ENCODE peak calls at places on chromosomes 4 and X, in six cellular contexts. N is Calu3; T is NCI-H526; M is activated CD4-positive, alpha-beta T cell treated with anti-CD3 and anti-CD28 coated beads, Interleukin-2, amount 10 ng/mL, durations not matched to agents 7 days and 5 days; U is choroid plexus epithelial cell; L is smooth muscle cell of the brain vasculature. I is an unnamed sample.

GRCh38 chr4:105989411-105990242 is 94.4 kb downstream of the NPNT start:
- DNase-seq in N (no peak), T (no peak), M (no peak), U (no peak), L (no peak), I (peak; percentile 41)

GRCh38 chr4:187393546-187394344 is 601.8 kb upstream of the ZFP42 start:
- DNase-seq in N (no peak), T (no peak), M (no peak), U (peak; percentile 7), L (no peak), I (no peak)

GRCh38 chr4:127379499-127379898 is 253.3 kb upstream of the INTU start:
- DNase-seq in N (no peak), T (no peak), M (no peak), U (no peak), L (no peak), I (no peak)

GRCh38 chr4:167234388-167234881 is at the start of gene SPOCK3:
- DNase-seq in N (peak; percentile 24), T (peak; percentile 81), M (peak; percentile 6), U (peak; percentile 37), L (no peak), I (no peak)

GRCh38 chr4:143599827-143600226 is 86.3 kb downstream of the SMARCA5 start:
- DNase-seq in N (no peak), T (no peak), M (no peak), U (no peak), L (no peak), I (no peak)

GRCh38 chr4:77473509-77473908 is 132.1 kb upstream of the CXCL13 start:
- DNase-seq in N (peak; percentile 6), T (peak; percentile 6), M (no peak), U (peak; percentile 23), L (no peak), I (no peak)

GRCh38 chr4:45621926-45622325 is 501.9 kb downstream of the GABRG1 start:
- DNase-seq in N (no peak), T (no peak), M (no peak), U (peak; percentile 13), L (no peak), I (no peak)

GRCh38 chrX:38805294-38806053 is 4.2 kb downstream of the MID1IP1 start:
- DNase-seq in N (peak; percentile 68), T (peak; percentile 80), M (peak; percentile 69), U (peak; percentile 84), L (no peak), I (no peak)

GRCh38 chrX:22118161-22118830 is 86.2 kb downstream of the PHEX start:
- DNase-seq in N (no peak), T (peak; percentile 47), M (no peak), U (no peak), L (no peak), I (no peak)

GRCh38 chr4:48337726-48338125 is 3.6 kb upstream of the SLAIN2 start:
- DNase-seq in N (no peak), T (no peak), M (no peak), U (no peak), L (no peak), I (no peak)

GRCh38 chr4:79913581-79913980 is 159.4 kb downstream of the ANTXR2 start:
- DNase-seq in N (no peak), T (no peak), M (no peak), U (peak; percentile 84), L (peak; percentile 9), I (no peak)

GRCh38 chr4:17347445-17347844 is 164.4 kb downstream of the QDPR start:
- DNase-seq in N (peak; percentile 13), T (peak; percentile 29), M (peak; percentile 51), U (peak; percentile 59), L (no peak), I (no peak)

GRCh38 chr4:39497909-39498723 is 29.1 kb downstream of the UGDH start:
- DNase-seq in N (no peak), T (no peak), M (no peak), U (peak; percentile 17), L (no peak), I (no peak)

GRCh38 chr4:126748736-126749135 is 884.0 kb upstream of the INTU start:
- DNase-seq in N (no peak), T (no peak), M (no peak), U (peak; percentile 11), L (no peak), I (no peak)

GRCh38 chrX:40199704-40200103 is 101.9 kb upstream of the BCOR start:
- DNase-seq in N (no peak), T (no peak), M (no peak), U (no peak), L (no peak), I (no peak)

GRCh38 chr4:165381821-165382373 is 3.1 kb downstream of the CPE start:
- DNase-seq in N (no peak), T (no peak), M (no peak), U (no peak), L (no peak), I (no peak)

GRCh38 chr4:38025665-38026064 is 65.5 kb downstream of the PTTG2 start:
- DNase-seq in N (no peak), T (no peak), M (no peak), U (no peak), L (no peak), I (no peak)

GRCh38 chrX:38679695-38680094 is 118.4 kb downstream of the TSPAN7 start:
- DNase-seq in N (no peak), T (no peak), M (no peak), U (no peak), L (no peak), I (no peak)

GRCh38 chrX:108735087-108735679 is 1.2 kb downstream of the IRS4 start:
- DNase-seq in N (no peak), T (peak; percentile 56), M (no peak), U (no peak), L (no peak), I (no peak)

GRCh38 chr4:972651-973424 is 531 bp downstream of the DGKQ start:
- DNase-seq in N (peak; percentile 20), T (peak; percentile 62), M (peak; percentile 55), U (no peak), L (no peak), I (no peak)

GRCh38 chr4:20456416-20456815 is 204.7 kb downstream of the SLIT2 start:
- DNase-seq in N (no peak), T (peak; percentile 55), M (no peak), U (no peak), L (no peak), I (no peak)

GRCh38 chrX:134658421-134658896 is at the start of gene PLAC1:
- DNase-seq in N (no peak), T (no peak), M (no peak), U (no peak), L (no peak), I (no peak)

GRCh38 chr4:55176497-55176896 is 51.1 kb upstream of the KDR start:
- DNase-seq in N (no peak), T (no peak), M (no peak), U (no peak), L (no peak), I (no peak)

GRCh38 chr4:159045321-159045720 is 57.6 kb upstream of the RAPGEF2 start:
- DNase-seq in N (no peak), T (no peak), M (no peak), U (no peak), L (no peak), I (no peak)

GRCh38 chrX:50996930-50997329 is 86.4 kb downstream of the BMP15 start:
- DNase-seq in N (no peak), T (no peak), M (no peak), U (no peak), L (no peak), I (no peak)

GRCh38 chr4:73668806-73669205 is 48.6 kb upstream of the RASSF6 start:
- DNase-seq in N (no peak), T (no peak), M (no peak), U (no peak), L (no peak), I (no peak)

GRCh38 chr4:25253072-25253447 is 19.2 kb downstream of the PI4K2B start:
- DNase-seq in N (no peak), T (no peak), M (no peak), U (peak; percentile 47), L (no peak), I (no peak)

GRCh38 chr4:55608591-55608990 is 16.5 kb upstream of the PDCL2 start:
- DNase-seq in N (no peak), T (no peak), M (no peak), U (no peak), L (no peak), I (no peak)

GRCh38 chrX:68433155-68433980 is at the start of gene OPHN1:
- DNase-seq in N (peak; percentile 75), T (peak; percentile 64), M (no peak), U (peak; percentile 77), L (peak; percentile 37), I (peak; percentile 19)